ENCODE peak calls at places on chromosomes 3 and 15, in six cellular contexts. U, Y, O, V, E and Z are unnamed samples.

GRCh38 chr3:175456496-175456895 is 597.4 kb downstream of the NAALADL2 start:
- DNase-seq in E (no peak), V (no peak), Y (no peak), O (no peak), U (peak; percentile 17), Z (no peak)

GRCh38 chr15:28861031-28861534 is 12.6 kb upstream of the GOLGA6L7 start:
- DNase-seq in O (peak; percentile 9), Y (no peak), V (no peak), E (no peak), U (no peak), Z (peak; percentile 3)

GRCh38 chr3:182327196-182327681 is 466.1 kb upstream of the ATP11B start:
- DNase-seq in U (peak; percentile 17), V (no peak), E (no peak), O (peak; percentile 29), Y (peak; percentile 33), Z (no peak)

GRCh38 chr15:90286678-90287077 is 21.2 kb downstream of the NGRN start:
- DNase-seq in E (peak; percentile 64), V (no peak), O (peak; percentile 39), U (no peak), Y (no peak), Z (no peak)

GRCh38 chr3:125080077-125080476 is 24.3 kb upstream of the HEG1 start:
- DNase-seq in E (no peak), U (no peak), V (no peak), Y (no peak), O (no peak), Z (no peak)

GRCh38 chr3:98259707-98260106 is 4.3 kb upstream of the OR5H6 start:
- DNase-seq in E (no peak), O (peak; percentile 75), Y (peak; percentile 63), V (no peak), U (no peak), Z (no peak)

GRCh38 chr3:30347679-30348216 is 258.7 kb upstream of the TGFBR2 start:
- DNase-seq in E (no peak), U (peak; percentile 93), V (no peak), O (no peak), Y (no peak), Z (peak; percentile 69)

GRCh38 chr3:135106445-135106844 is 311.4 kb downstream of the EPHB1 start:
- DNase-seq in E (no peak), U (no peak), Y (peak; percentile 57), V (peak; percentile 61), O (peak; percentile 82), Z (no peak)

GRCh38 chr3:65173841-65174240 is 486.0 kb upstream of the ADAMTS9 start:
- DNase-seq in V (no peak), E (no peak), O (no peak), U (peak; percentile 27), Y (no peak), Z (no peak)

GRCh38 chr3:38164136-38164965 is 986 bp upstream of the OXSR1 start:
- DNase-seq in O (no peak), E (no peak), Y (no peak), U (no peak), V (no peak), Z (no peak)

GRCh38 chr3:195580733-195581443 is 2.9 kb downstream of the APOD start:
- DNase-seq in Y (no peak), U (peak; percentile 17), E (no peak), O (no peak), V (no peak), Z (peak; percentile 38)

GRCh38 chr3:85801955-85802354 is 843.2 kb downstream of the CADM2 start:
- DNase-seq in U (peak; percentile 29), V (peak; percentile 30), O (peak; percentile 70), Y (peak; percentile 34), E (no peak), Z (no peak)

GRCh38 chr3:99313481-99313880 is 324.9 kb upstream of the COL8A1 start:
- DNase-seq in E (no peak), Y (no peak), U (no peak), V (no peak), O (no peak), Z (no peak)

GRCh38 chr3:195558602-195559001 is 15.5 kb upstream of the PPP1R2 start:
- DNase-seq in V (peak; percentile 20), E (peak; percentile 67), O (peak; percentile 72), Y (no peak), U (peak; percentile 38), Z (peak; percentile 10)

GRCh38 chr15:39156166-39156565 is 424.7 kb upstream of the THBS1 start:
- DNase-seq in V (no peak), Y (no peak), E (no peak), U (no peak), O (no peak), Z (no peak)

GRCh38 chr15:76217029-76217866 is 94.0 kb downstream of the ETFA start:
- DNase-seq in E (no peak), V (no peak), O (no peak), Y (no peak), U (peak; percentile 72), Z (peak; percentile 3)

GRCh38 chr15:100206643-100207042 is 135.1 kb downstream of the ADAMTS17 start:
- DNase-seq in V (no peak), E (no peak), U (no peak), O (peak; percentile 23), Y (no peak), Z (no peak)

GRCh38 chr3:24614353-24614752 is 119.7 kb upstream of the THRB start:
- DNase-seq in E (no peak), Y (no peak), O (no peak), U (no peak), V (no peak), Z (no peak)

GRCh38 chr3:24622138-24622537 is 127.5 kb upstream of the THRB start:
- DNase-seq in V (no peak), U (no peak), E (no peak), O (no peak), Y (no peak), Z (no peak)

GRCh38 chr3:24615177-24615576 is 120.5 kb upstream of the THRB start:
- DNase-seq in E (no peak), V (no peak), Y (no peak), O (no peak), U (no peak), Z (no peak)

DNA sequence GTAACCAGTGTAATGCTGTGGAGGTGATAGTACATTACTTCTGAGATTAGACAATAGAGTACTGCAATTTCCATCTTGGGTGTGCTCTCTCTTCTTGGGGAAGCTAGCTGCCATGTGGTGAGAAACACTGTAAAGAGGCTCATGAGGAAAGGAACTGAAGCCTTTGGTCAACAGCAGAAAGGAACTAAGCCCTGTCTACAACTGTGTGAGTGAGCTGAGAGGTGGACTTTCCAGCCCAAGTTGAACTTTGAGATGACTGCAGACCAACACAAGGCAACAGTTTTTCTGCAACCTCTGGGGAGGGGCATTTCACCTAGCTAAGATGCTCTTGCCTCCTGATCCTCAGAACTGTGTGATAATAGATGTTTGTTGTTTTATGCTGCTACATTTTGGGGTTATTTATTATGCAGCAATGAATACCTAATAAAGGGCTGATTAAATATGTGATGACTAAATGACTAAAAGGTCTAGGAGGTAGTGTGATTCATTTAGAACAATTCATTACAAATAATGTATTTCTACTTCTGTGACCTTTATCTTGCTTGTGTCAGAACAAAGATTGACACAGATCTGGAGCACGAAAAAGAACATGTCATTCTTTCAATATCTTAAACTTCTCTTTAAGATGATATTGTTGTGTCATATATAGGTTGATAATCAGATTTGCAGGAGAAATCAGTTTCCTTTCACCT is 121.6 kb upstream of the THRB start:
- DNase-seq in O (no peak), V (no peak), Y (no peak), E (no peak), U (no peak), Z (no peak)
- TF ChIP-seq CTCF in O (no peak), V (no peak), Y (no peak), E (no peak), U (no peak), Z (no peak)

DNA sequence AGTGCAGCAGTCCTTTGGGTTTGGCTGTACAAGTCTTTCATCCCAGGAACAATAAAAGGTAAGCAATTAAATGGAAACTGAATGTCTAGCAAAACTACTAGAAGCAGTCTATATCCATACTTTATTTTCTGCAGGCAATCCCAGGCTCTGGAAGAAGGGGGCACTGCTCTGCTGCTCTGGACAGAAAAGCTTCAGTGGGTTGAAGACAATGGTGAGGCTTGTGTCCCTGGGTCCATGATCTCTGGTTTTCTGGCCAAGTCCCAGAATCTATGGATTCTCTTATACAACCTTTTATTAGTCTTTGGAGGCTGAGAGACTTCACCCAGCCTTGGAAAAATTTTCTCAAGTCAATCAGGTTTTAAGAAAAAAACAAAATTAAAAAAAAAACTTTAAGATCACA is 35.6 kb downstream of the SCAP start:
- DNase-seq in O (peak; percentile 53), U (no peak), V (no peak), Y (no peak), E (no peak), Z (no peak)
- TF ChIP-seq CTCF in O (peak; percentile 51), U (peak; percentile 53), V (peak; percentile 15), Y (peak; percentile 58), E (no peak), Z (peak; percentile 23)

DNA sequence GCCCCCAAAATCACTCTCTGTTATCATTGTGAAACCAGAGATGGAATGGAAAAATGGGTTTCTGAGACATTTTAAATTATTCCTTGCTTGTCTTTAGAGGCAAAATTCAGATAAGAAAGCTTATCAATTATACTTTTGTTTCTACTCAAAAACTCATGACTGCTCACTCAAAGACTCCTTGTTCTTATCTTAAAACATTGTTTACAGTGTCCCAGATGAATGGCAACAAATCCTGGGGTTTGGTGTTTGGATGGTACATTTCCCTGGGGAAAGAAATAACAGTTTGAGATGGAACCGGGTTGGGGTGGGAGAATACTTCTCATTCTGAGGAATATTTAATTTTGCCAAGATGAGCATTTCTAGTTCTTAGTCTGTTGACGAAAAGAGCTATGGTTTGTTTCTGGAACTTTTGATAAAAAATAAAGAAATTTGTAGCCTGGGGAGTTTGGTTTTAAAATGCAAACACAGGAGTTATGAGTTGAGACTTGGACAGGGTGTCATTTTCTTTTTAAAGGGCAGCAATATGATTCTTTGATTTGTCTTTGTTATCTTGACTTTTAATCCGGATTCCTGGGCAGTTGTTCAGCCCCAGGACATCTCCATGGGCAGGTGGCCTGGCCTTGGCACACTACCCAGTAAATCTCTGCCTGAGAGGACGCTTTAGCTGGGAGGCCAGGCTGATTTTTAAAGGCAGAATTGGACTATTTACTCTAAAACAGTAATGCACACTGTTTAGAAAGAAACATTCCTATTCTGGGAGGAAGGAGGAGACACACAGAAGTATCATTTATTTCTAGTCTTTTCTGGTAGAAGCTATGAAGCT is 32.4 kb downstream of the BTD start:
- DNase-seq in V (no peak), O (no peak), U (peak; percentile 23), Y (no peak), E (no peak), Z (no peak)
- TF ChIP-seq CTCF in V (no peak), O (no peak), U (no peak), Y (no peak), E (no peak), Z (no peak)

GRCh38 chr3:184641430-184641829 is 70.4 kb downstream of the MAGEF1 start:
- DNase-seq in O (no peak), E (no peak), Y (no peak), U (no peak), V (no peak), Z (no peak)
- TF ChIP-seq CTCF in O (no peak), E (no peak), Y (no peak), U (no peak), V (no peak), Z (no peak)

GRCh38 chr15:64162869-64163661 is at the start of gene PPIB:
- DNase-seq in U (peak; percentile 98), E (peak; percentile 97), Y (peak; percentile 97), O (peak; percentile 97), V (peak; percentile 97), Z (peak; percentile 89)
- TF ChIP-seq CTCF in U (peak; percentile 59), E (peak; percentile 32), Y (peak; percentile 57), O (peak; percentile 35), V (no peak), Z (peak; percentile 30)

GRCh38 chr15:69061414-69061842 is 46.9 kb downstream of the NOX5 start:
- DNase-seq in Y (peak; percentile 22), U (no peak), V (no peak), E (no peak), O (peak; percentile 23), Z (no peak)
- TF ChIP-seq CTCF in Y (peak; percentile 39), U (no peak), V (no peak), E (no peak), O (peak; percentile 23), Z (no peak)